ENCODE peak calls at places on chromosome 3, in seven cellular contexts. W is psoas muscle; Q is cardiac fibroblast; X is CD8-positive, alpha-beta T cell; G is lung; E is GM06990; I is transverse colon. Z is an unnamed sample.

GRCh38 chr3:173037840-173038483 is 103.1 kb downstream of the SPATA16 start:
- DNase-seq in E (no peak), I (no peak), W (no peak), X (no peak), Q (no peak), G (no peak), Z (no peak)

GRCh38 chr3:20741381-20741780 is 555.4 kb upstream of the SGO1 start:
- DNase-seq in W (no peak), X (no peak), G (no peak), I (no peak), E (no peak), Q (no peak), Z (no peak)

GRCh38 chr3:153625506-153625905 is 463.5 kb downstream of the RAP2B start:
- DNase-seq in X (no peak), E (no peak), G (no peak), Q (no peak), W (no peak), I (no peak), Z (no peak)

GRCh38 chr3:139728414-139728813 is 50.6 kb upstream of the NMNAT3 start:
- DNase-seq in Q (no peak), E (no peak), G (no peak), X (no peak), W (no peak), I (no peak), Z (no peak)

GRCh38 chr3:74443102-74443501 is 171.4 kb downstream of the CNTN3 start:
- DNase-seq in E (no peak), X (no peak), I (no peak), G (no peak), W (no peak), Q (peak), Z (no peak)

GRCh38 chr3:160612386-160613115 is 47.2 kb upstream of the KPNA4 start:
- DNase-seq in G (no peak), Q (no peak), I (no peak), E (no peak), X (no peak), W (no peak), Z (no peak)

GRCh38 chr3:161108840-161109239 is 3.7 kb upstream of the B3GALNT1 start:
- DNase-seq in X (no peak), E (no peak), W (no peak), G (no peak), I (no peak), Q (peak), Z (no peak)

GRCh38 chr3:158532099-158532734 is 38.8 kb upstream of the MLF1 start:
- DNase-seq in Q (peak), W (no peak), E (peak), X (no peak), G (no peak), I (no peak), Z (peak)

GRCh38 chr3:10635446-10636076 is 130.2 kb upstream of the ATP2B2 start:
- DNase-seq in G (no peak), I (no peak), X (no peak), W (no peak), E (no peak), Q (no peak), Z (no peak)

GRCh38 chr3:67719333-67719732 is 64.9 kb upstream of the SUCLG2 start:
- DNase-seq in X (no peak), E (no peak), G (no peak), W (no peak), I (no peak), Q (peak), Z (no peak)

GRCh38 chr3:117885046-117885445 is 1149.6 kb downstream of the IGSF11 start:
- DNase-seq in E (peak), W (no peak), X (no peak), G (no peak), I (no peak), Q (peak), Z (no peak)

GRCh38 chr3:133457025-133457424 is 57.2 kb downstream of the BFSP2 start:
- DNase-seq in Q (no peak), X (no peak), G (no peak), I (no peak), E (no peak), W (no peak), Z (no peak)

GRCh38 chr3:48528754-48529153 is 24.8 kb upstream of the SHISA5 start:
- DNase-seq in Q (no peak), X (no peak), I (no peak), G (no peak), W (no peak), E (no peak), Z (no peak)

GRCh38 chr3:73786346-73786807 is 161.6 kb upstream of the PDZRN3 start:
- DNase-seq in Q (peak), W (peak), I (no peak), X (no peak), E (no peak), G (no peak), Z (no peak)

GRCh38 chr3:169041677-169042171 is 621.8 kb downstream of the MECOM start:
- DNase-seq in Q (peak), G (no peak), E (no peak), W (no peak), I (no peak), X (no peak), Z (no peak)

GRCh38 chr3:157285966-157286365 is 126.0 kb upstream of the CCNL1 start:
- DNase-seq in W (no peak), X (no peak), G (no peak), E (no peak), Q (peak), I (no peak), Z (no peak)

GRCh38 chr3:7630925-7631324 is 770.0 kb downstream of the GRM7 start:
- DNase-seq in Q (peak), I (peak), E (no peak), G (no peak), W (no peak), X (no peak), Z (no peak)

GRCh38 chr3:9422712-9423424 is 25.5 kb downstream of the SETD5 start:
- DNase-seq in Q (peak), W (peak), X (no peak), I (peak), E (no peak), G (peak), Z (no peak)

GRCh38 chr3:40690696-40691597 is 166.2 kb downstream of the ZNF621 start:
- DNase-seq in X (no peak), E (no peak), I (peak), G (peak), Q (no peak), W (peak), Z (no peak)

GRCh38 chr3:25663324-25664065 is 1.2 kb downstream of the TOP2B start:
- DNase-seq in W (no peak), Q (peak), I (peak), X (peak), G (no peak), E (peak), Z (peak)

GRCh38 chr3:48623851-48624547 is 2.4 kb upstream of the TMEM89 start:
- DNase-seq in W (no peak), Q (no peak), I (peak), X (no peak), E (no peak), G (no peak), Z (no peak)

GRCh38 chr3:57939776-57940175 is 68.4 kb upstream of the FLNB start:
- DNase-seq in W (no peak), I (no peak), G (no peak), Q (no peak), X (no peak), E (no peak), Z (no peak)

GRCh38 chr3:130935761-130936160 is 41.9 kb downstream of the ATP2C1 start:
- DNase-seq in X (no peak), W (no peak), G (no peak), I (no peak), E (no peak), Q (peak), Z (no peak)

GRCh38 chr3:5310509-5310908 is 123.0 kb downstream of the EDEM1 start:
- DNase-seq in W (no peak), Q (no peak), I (no peak), E (no peak), X (no peak), G (no peak), Z (no peak)

GRCh38 chr3:125032100-125032643 is 23.6 kb downstream of the HEG1 start:
- DNase-seq in W (no peak), E (no peak), X (no peak), Q (peak), I (no peak), G (no peak), Z (no peak)

GRCh38 chr3:8212794-8213193 is 288.8 kb upstream of the LMCD1 start:
- DNase-seq in E (no peak), G (no peak), W (no peak), I (no peak), Q (no peak), X (no peak), Z (no peak)

GRCh38 chr3:77149382-77149781 is 109.5 kb downstream of the ROBO2 start:
- DNase-seq in X (no peak), Q (no peak), W (no peak), E (no peak), G (no peak), I (no peak), Z (no peak)

GRCh38 chr3:31776016-31776415 is 205.0 kb downstream of the OSBPL10 start:
- DNase-seq in G (no peak), W (no peak), X (no peak), E (no peak), I (no peak), Q (peak), Z (no peak)

GRCh38 chr3:190541008-190541407 is 27.1 kb downstream of the IL1RAP start:
- DNase-seq in W (no peak), E (no peak), X (no peak), G (no peak), I (no peak), Q (no peak), Z (no peak)

GRCh38 chr3:80556728-80557127 is 788.9 kb upstream of the ROBO1 start:
- DNase-seq in I (no peak), Q (no peak), W (no peak), E (no peak), X (no peak), G (no peak), Z (no peak)

GRCh38 chr3:127218457-127218922 is 25.6 kb downstream of the PRR23E start:
- DNase-seq in X (no peak), W (no peak), E (no peak), I (no peak), Q (no peak), G (no peak), Z (no peak)

GRCh38 chr3:193975072-193975535 is 160.8 kb upstream of the HES1 start:
- DNase-seq in G (peak), E (no peak), X (no peak), I (no peak), Q (no peak), W (no peak), Z (no peak)
- H3K4me3 ChIP-seq in G (no peak), E (no peak), X (no peak), I (no peak), Q (no peak), W (no peak), Z (no peak)

DNA sequence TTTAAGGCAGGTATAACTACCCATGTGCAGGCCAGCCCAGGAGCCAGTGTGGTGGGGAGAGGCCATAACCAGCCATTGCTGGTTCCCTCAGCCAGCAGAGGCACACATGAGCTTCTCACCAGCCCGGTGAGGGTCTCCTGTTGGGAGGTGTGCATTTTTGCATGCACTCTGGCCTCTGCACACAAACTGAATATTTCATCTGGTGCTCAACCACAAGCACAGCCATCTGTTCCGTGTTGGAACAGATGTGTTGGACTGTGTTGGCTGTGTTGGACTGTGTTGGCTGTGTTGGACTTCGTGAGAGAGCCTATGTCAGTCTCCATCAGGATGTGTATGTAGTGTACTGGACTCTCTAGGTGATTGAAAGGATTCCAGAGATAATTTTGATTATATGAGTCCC is 67.2 kb downstream of the RPL39L start:
- DNase-seq in G (no peak), E (no peak), I (no peak), W (no peak), Q (no peak), X (no peak), Z (no peak)
- TF ChIP-seq CTCF in G (no peak), E (peak), I (no peak), W (no peak), Q (no peak), X (no peak), Z (peak)

GRCh38 chr3:12716605-12717121 is 42.4 kb downstream of the TMEM40 start:
- DNase-seq in G (no peak), E (no peak), Q (peak), X (no peak), I (no peak), W (no peak), Z (no peak)
- H3K4me3 ChIP-seq in G (no peak), E (no peak), Q (no peak), X (no peak), I (no peak), W (no peak), Z (no peak)

DNA sequence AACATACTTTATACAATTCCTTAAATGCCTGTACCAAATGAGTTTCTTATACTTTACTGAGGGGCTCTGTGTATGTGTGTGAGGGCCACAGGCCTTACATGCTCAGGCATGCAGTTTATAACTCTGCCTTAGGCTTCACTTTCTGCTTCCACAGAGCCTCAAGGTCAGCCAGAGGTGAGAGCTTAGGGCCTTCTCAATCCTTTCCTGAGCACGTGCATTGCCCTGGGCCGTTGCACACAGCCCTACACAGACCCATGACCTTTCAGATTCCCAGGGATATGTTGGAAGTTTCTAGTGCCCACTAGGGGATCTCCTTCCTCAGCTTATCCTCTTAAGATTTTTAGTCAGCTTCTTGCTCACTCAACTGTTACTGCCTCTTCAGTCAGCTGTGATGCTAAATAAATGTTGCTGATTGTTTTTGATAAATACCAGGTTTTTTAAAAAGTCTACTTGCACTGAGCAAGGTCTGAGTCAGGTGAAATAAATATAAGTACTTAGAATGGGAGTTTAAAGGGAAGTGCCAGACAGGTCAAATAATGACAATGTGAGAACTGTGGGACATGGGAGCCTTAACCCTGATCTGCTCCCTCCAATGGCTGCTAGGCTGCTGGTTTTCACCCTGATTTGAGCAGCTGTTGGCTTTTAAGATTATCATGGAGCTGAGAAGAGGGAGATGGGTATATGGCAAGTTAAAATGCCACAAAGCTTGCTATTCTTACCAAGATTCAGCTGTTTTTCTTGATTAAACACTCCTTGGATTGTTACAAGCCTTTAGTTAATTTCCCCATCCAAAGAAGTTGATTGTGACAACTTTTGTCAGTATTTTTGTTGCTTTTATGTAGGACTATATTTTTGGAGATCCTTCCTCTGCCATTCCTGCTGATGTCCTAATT is 169.5 kb downstream of the PLD1 start:
- DNase-seq in Q (peak), G (no peak), W (no peak), E (no peak), X (no peak), I (no peak), Z (no peak)
- TF ChIP-seq CTCF in Q (peak), G (no peak), W (no peak), E (no peak), X (no peak), I (no peak), Z (no peak)

GRCh38 chr3:87088366-87088983 is 97.5 kb upstream of the VGLL3 start:
- DNase-seq in G (no peak), W (no peak), Q (peak), I (no peak), X (no peak), E (peak), Z (no peak)
- H3K4me3 ChIP-seq in G (peak), W (peak), Q (peak), I (peak), X (no peak), E (peak), Z (peak)

GRCh38 chr3:46756642-46757041 is 39.0 kb upstream of the PRSS50 start:
- DNase-seq in G (no peak), E (no peak), W (no peak), Q (no peak), X (no peak), I (no peak), Z (no peak)
- TF ChIP-seq CTCF in G (no peak), E (no peak), W (no peak), Q (no peak), X (no peak), I (no peak), Z (no peak)

GRCh38 chr3:129180461-129180860 is 3.2 kb downstream of the CNBP start:
- DNase-seq in W (no peak), X (no peak), E (no peak), G (no peak), I (no peak), Q (no peak), Z (no peak)
- H3K4me3 ChIP-seq in W (peak), X (peak), E (peak), G (no peak), I (no peak), Q (no peak), Z (peak)

DNA sequence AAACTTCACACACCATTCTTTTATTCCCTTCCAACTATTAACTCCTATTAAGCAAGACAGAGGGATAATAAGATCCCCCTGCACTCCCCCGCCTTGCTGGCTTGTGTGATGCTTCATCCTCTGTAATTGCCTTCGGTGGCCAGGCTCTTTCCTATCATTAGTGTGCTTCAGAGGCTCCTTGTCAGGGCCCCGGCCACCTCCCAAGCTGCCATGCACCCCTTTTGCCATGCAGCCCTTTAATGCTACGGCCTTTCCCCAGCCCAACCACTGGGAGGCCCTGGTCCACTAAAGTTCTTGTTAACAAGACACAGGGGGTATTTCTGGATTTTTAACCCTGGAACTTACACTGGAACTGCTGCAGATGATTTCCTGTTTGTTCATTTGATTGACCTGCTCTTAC is 175.9 kb upstream of the TOPAZ1 start:
- DNase-seq in E (no peak), G (no peak), Q (no peak), I (no peak), X (no peak), W (no peak), Z (no peak)
- TF ChIP-seq CTCF in E (no peak), G (no peak), Q (peak), I (no peak), X (no peak), W (no peak), Z (peak)

GRCh38 chr3:184018424-184018973 is 815 bp upstream of the ABCC5 start:
- DNase-seq in X (no peak), Q (no peak), I (no peak), W (no peak), E (no peak), G (no peak), Z (no peak)

GRCh38 chr3:184017672-184018423 is at the start of gene ABCC5:
- DNase-seq in G (peak), Q (peak), W (peak), X (peak), I (peak), E (peak), Z (peak)

GRCh38 chr3:184016820-184017671 is 638 bp downstream of the ABCC5 start:
- DNase-seq in X (no peak), I (peak), G (peak), E (peak), W (peak), Q (peak), Z (no peak)

GRCh38 chr3:184015381-184016019 is 2.2 kb downstream of the ABCC5 start:
- DNase-seq in G (no peak), I (peak), E (no peak), X (no peak), W (peak), Q (no peak), Z (no peak)

DNA sequence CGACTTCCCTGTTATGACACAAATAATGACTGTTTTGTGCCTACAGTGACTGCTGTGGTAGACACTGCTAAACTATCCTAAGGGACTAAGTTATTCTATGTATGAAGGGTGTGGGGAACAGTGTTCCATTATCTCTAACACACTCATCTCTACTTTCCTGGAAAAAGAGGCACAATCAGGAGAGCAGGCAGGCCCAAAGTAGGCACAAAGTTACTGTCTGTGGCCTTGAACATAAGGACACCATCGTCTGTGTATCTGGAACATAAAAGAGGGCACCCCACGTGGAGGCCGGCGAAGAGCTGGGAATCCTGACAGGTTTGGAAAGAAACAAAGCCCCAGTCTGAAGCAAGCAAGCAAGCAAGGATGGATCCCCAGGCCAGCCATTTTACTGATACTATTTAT is 1.5 kb downstream of the ABCC5 start:
- DNase-seq in Q (no peak), X (no peak), W (no peak), I (no peak), G (no peak), E (no peak), Z (no peak)
- H3K4me3 ChIP-seq in Q (no peak), X (no peak), W (peak), I (no peak), G (no peak), E (no peak), Z (no peak)